ENCODE peak calls at places on chromosomes 13 and 19, in five cellular contexts. P is NCI-H446; R is smooth muscle cell of the brain vasculature; M is NCI-H524 treated with DMSO at 0.1 percent for 48 hours; L is activated CD4-positive, alpha-beta T cell treated with anti-CD3 and anti-CD28 coated beads for 1 hour. N is an unnamed sample.

GRCh38 chr19:47776568-47776967 is 1.9 kb upstream of the SELENOW start:
- DNase-seq in R (no peak), P (no peak), L (no peak), M (no peak), N (no peak)

GRCh38 chr13:32415019-32415418 is 12.9 kb downstream of the N4BP2L1 start:
- DNase-seq in L (no peak), M (no peak), R (no peak), P (no peak), N (no peak)

GRCh38 chr19:55165952-55166529 is 372 bp downstream of the DNAAF3 start:
- DNase-seq in P (peak), L (no peak), R (peak), M (peak), N (no peak)

GRCh38 chr19:16978156-16978555 is 48.5 kb downstream of the CPAMD8 start:
- DNase-seq in L (no peak), M (no peak), R (no peak), P (no peak), N (no peak)

GRCh38 chr13:80037505-80037888 is 303.4 kb downstream of the SPRY2 start:
- DNase-seq in R (no peak), L (no peak), M (no peak), P (no peak), N (no peak)

GRCh38 chr19:7456964-7457541 is 31.8 kb downstream of the PEX11G start:
- DNase-seq in R (no peak), L (no peak), P (no peak), M (no peak), N (no peak)

GRCh38 chr19:31145909-31146453 is 203.3 kb downstream of the TSHZ3 start:
- DNase-seq in L (no peak), R (no peak), M (no peak), P (no peak), N (no peak)

GRCh38 chr13:77065456-77066147 is 38.6 kb upstream of the FBXL3 start:
- DNase-seq in P (no peak), M (no peak), R (no peak), L (no peak), N (no peak)

GRCh38 chr19:4373601-4374441 is 26.5 kb downstream of the SH3GL1 start:
- DNase-seq in L (no peak), P (peak), R (no peak), M (no peak), N (no peak)

GRCh38 chr19:15175609-15176008 is 25.2 kb downstream of the NOTCH3 start:
- DNase-seq in P (no peak), R (no peak), M (no peak), L (no peak), N (no peak)

GRCh38 chr19:2081873-2082810 is 14.0 kb downstream of the MOB3A start:
- DNase-seq in M (no peak), P (no peak), L (no peak), R (no peak), N (no peak)

GRCh38 chr13:100809856-100810255 is 135.3 kb upstream of the TMTC4 start:
- DNase-seq in L (no peak), P (no peak), R (no peak), M (no peak), N (no peak)

GRCh38 chr13:52929826-52930225 is 81.4 kb upstream of the PCDH8 start:
- DNase-seq in L (no peak), P (no peak), M (no peak), R (no peak), N (no peak)

GRCh38 chr19:10899171-10899653 is 27.9 kb downstream of the CARM1 start:
- DNase-seq in P (peak), R (no peak), M (no peak), L (no peak), N (no peak)

GRCh38 chr19:34120846-34121639 is 51.3 kb upstream of the LSM14A start:
- DNase-seq in P (peak), M (no peak), R (no peak), L (peak), N (peak)

N was measured in activated T-helper 1 cell treated with Interleukin-2 at 50 U/mL for 16 hours.